ENCODE peak calls at places on chromosomes 4 and X, in nine cellular contexts. M, G, Z, T, D, N, U, L and S are unnamed samples.

GRCh38 chr4:112418092-112418491 is 97.9 kb downstream of the NEUROG2 start:
- DNase-seq in M (no peak), G (no peak), Z (no peak), T (no peak), D (no peak), N (no peak), U (no peak), L (no peak), S (no peak)

GRCh38 chrX:70434914-70435586 is 9.6 kb upstream of the DLG3 start:
- DNase-seq in M (no peak), G (no peak), Z (no peak), T (peak), D (no peak), N (no peak), U (no peak), L (no peak), S (peak)

GRCh38 chr4:15202481-15202880 is 200.2 kb downstream of the CPEB2 start:
- DNase-seq in M (no peak), G (no peak), Z (no peak), T (no peak), D (no peak), N (no peak), U (peak), L (no peak), S (no peak)

GRCh38 chr4:174873931-174874330 is 44.2 kb upstream of the ADAM29 start:
- DNase-seq in M (peak), G (no peak), Z (no peak), T (no peak), D (no peak), N (no peak), U (peak), L (no peak), S (no peak)

GRCh38 chr4:15436515-15436914 is 8.7 kb downstream of the C1QTNF7 start:
- DNase-seq in M (peak), G (no peak), Z (no peak), T (no peak), D (no peak), N (no peak), U (peak), L (no peak), S (peak)

GRCh38 chrX:48541140-48541814 is 1.8 kb downstream of the TBC1D25 start:
- DNase-seq in M (no peak), G (no peak), Z (no peak), T (no peak), D (no peak), N (no peak), U (no peak), L (no peak), S (no peak)

GRCh38 chr4:123356914-123357313 is 39.7 kb upstream of the SPRY1 start:
- DNase-seq in M (no peak), G (no peak), Z (no peak), T (no peak), D (no peak), N (no peak), U (no peak), L (no peak), S (no peak)

GRCh38 chr4:72899214-72899613 is 170.3 kb downstream of the COX18 start:
- DNase-seq in M (no peak), G (no peak), Z (no peak), T (no peak), D (no peak), N (no peak), U (no peak), L (no peak), S (no peak)

GRCh38 chr4:53614616-53615015 is 23.3 kb upstream of the LNX1 start:
- DNase-seq in M (peak), G (no peak), Z (no peak), T (no peak), D (no peak), N (no peak), U (no peak), L (no peak), S (no peak)

GRCh38 chr4:88147799-88148217 is 10.6 kb downstream of the ABCG2 start:
- DNase-seq in M (peak), G (no peak), Z (no peak), T (no peak), D (no peak), N (no peak), U (no peak), L (no peak), S (no peak)

GRCh38 chrX:26387906-26388305 is 171.9 kb downstream of the MAGEB5 start:
- DNase-seq in M (no peak), G (no peak), Z (no peak), T (no peak), D (no peak), N (no peak), U (no peak), L (no peak), S (no peak)

GRCh38 chr4:174550541-174550940 is 28.3 kb upstream of the HPGD start:
- DNase-seq in M (no peak), G (no peak), Z (no peak), T (no peak), D (no peak), N (no peak), U (no peak), L (no peak), S (no peak)

GRCh38 chr4:87896020-87896621 is 63.4 kb downstream of the MEPE start:
- DNase-seq in M (peak), G (peak), Z (peak), T (no peak), D (peak), N (no peak), U (peak), L (peak), S (peak)

GRCh38 chrX:148878371-148878770 is 378.0 kb downstream of the AFF2 start:
- DNase-seq in M (no peak), G (no peak), Z (no peak), T (no peak), D (no peak), N (no peak), U (peak), L (no peak), S (no peak)

GRCh38 chr4:182139481-182139880 is 103.7 kb upstream of the TENM3 start:
- DNase-seq in M (no peak), G (no peak), Z (no peak), T (no peak), D (no peak), N (no peak), U (no peak), L (no peak), S (no peak)

GRCh38 chr4:103936653-103937145 is 216.9 kb upstream of the TACR3 start:
- DNase-seq in M (no peak), G (no peak), Z (no peak), T (no peak), D (no peak), N (no peak), U (no peak), L (no peak), S (no peak)

GRCh38 chr4:26248647-26249046 is 72.2 kb upstream of the RBPJ start:
- DNase-seq in M (no peak), G (no peak), Z (no peak), T (no peak), D (no peak), N (no peak), U (peak), L (no peak), S (peak)

DNA sequence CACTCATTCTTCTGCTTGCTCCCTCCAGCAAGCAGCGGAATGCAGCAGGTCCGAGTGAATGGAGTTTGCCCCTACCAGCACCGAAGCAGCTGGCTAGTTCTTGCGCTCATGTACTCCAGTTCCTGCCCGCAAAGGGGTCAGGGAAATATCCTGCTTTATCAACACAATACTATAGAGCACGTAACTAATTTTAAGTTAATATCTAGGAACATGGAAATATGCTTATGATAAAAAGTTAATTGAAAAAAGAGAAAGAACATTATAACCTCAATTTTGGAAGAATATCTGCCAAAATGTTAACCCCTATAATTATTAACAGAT is 195.6 kb downstream of the SNCA start:
- DNase-seq in M (no peak), G (no peak), Z (no peak), T (no peak), D (no peak), N (no peak), U (no peak), L (no peak), S (no peak)
- H3K4me3 ChIP-seq in M (no peak), G (no peak), Z (no peak), T (no peak), D (no peak), N (no peak), U (peak), L (no peak), S (no peak)

DNA sequence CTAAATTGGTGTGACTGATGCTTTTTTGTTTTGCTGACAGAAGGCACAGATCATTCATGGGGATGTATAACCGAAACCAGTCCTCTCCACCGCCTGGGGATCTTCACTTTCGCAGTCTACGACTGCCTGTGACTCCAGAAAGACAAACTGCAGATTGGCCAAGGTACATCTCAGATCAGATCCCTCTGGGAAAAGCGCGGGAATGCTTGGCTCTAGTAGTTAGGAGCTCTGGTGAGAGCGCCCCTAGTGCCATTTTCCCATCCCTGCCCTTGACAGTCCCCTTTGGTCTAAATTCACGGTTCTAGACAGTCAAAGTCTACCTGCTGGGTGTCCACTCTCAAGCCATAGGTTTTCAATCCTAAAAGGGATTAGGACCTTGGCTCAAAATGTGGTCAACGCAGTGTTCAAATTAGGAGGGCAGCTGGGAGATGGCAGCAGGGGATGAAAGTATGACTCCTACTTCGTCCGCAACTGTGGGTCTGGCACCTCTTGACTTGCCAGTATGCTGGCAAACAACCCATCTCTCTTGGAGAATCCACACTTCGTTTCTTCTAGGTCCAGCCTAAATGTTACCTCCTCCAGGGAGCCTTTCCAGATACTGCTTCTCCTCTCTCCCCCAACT is 6.9 kb upstream of the HAND2 start:
- DNase-seq in M (peak), G (no peak), Z (no peak), T (no peak), D (no peak), N (no peak), U (no peak), L (no peak), S (no peak)
- TF ChIP-seq CTCF in M (peak), G (no peak), Z (no peak), T (no peak), D (no peak), N (no peak), U (peak), L (no peak), S (no peak)

GRCh38 chr4:153127773-153128494 is 76.3 kb upstream of the TRIM2 start:
- DNase-seq in M (peak), G (no peak), Z (no peak), T (peak), D (peak), N (peak), U (peak), L (peak), S (peak)
- H3K4me3 ChIP-seq in M (peak), G (peak), Z (no peak), T (no peak), D (no peak), N (peak), U (peak), L (no peak), S (no peak)

DNA sequence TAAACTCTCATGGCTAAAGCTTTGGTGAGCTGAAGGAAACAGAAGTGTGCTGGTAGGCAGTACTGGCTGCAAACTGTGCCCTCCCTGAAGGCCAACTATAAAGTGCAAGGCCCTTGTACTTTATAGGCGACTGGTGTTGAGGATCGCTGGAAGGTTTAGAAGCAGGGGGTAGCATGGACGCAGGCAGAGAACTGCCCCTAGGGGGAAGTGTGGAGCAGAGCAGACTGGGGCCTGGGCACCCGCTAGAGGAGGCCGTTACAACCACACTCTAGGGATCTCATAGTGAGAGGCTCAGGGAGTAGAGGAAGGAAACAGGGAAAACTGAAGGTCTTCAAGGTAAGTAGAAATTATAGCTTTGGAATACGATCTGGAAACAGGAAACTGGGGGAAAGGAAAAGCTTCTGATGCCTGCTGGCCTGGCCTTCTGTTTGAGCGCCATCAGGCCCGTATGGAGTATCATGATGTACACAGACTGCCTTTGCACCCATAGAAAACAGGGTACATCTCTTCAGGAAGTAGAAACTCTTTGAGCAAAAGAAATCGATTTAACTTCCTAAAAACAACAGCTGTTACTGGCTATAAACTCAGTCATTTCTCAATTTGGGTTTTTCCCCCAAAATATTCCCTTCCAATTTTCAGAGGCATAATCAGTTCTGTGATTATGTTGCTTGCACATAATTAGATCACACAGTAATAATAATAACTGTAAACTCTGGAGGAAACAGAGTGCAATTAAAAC is 23.9 kb upstream of the TMSB4X start:
- DNase-seq in M (no peak), G (no peak), Z (no peak), T (peak), D (peak), N (no peak), U (no peak), L (peak), S (no peak)
- TF ChIP-seq CTCF in M (peak), G (no peak), Z (peak), T (no peak), D (peak), N (peak), U (peak), L (peak), S (no peak)

GRCh38 chrX:72230290-72230689 is 8.5 kb downstream of the ERCC6L start:
- DNase-seq in M (no peak), G (no peak), Z (no peak), T (no peak), D (no peak), N (no peak), U (no peak), L (no peak), S (no peak)
- H3K4me3 ChIP-seq in M (no peak), G (no peak), Z (no peak), T (no peak), D (no peak), N (no peak), U (no peak), L (no peak), S (no peak)

DNA sequence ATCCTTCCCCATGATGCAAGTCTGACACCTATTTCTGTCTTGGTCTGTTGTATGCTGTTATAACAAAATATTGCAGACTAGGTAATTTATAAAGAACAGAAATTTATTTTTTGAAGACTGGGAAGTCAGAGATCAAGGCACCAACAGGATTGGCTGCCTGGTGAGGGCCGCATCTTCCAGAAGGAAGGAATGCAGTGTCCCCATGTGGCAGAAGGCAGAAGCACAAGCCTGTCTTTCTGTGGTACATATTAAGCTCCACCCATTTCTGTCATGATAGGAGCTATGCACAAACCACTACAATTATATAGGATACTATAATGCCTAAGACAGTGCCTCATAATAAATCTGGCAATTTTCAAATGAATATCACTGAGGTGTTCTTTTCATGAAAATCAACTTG is 502.3 kb upstream of the DIAPH2 start:
- DNase-seq in M (peak), G (no peak), Z (no peak), T (no peak), D (peak), N (no peak), U (peak), L (no peak), S (no peak)
- TF ChIP-seq CTCF in M (peak), G (no peak), Z (peak), T (no peak), D (peak), N (peak), U (peak), L (peak), S (no peak)